ENCODE peak calls at places on chromosomes 4 and X, in nine cellular contexts. G is T-cell; K is hypothalamus; C is SK-MEL-5; T is keratinocyte; X is stimulated activated CD8-positive, alpha-beta memory T cell treated with anti-CD3 and anti-CD28 coated beads, Interleukin-2, amount 100 ng/mL, for 1 hour; H is GM23338; D is GM03348; S is iris pigment epithelial cell. O is an unnamed sample.

GRCh38 chrX:17496407-17496806 is 121.4 kb downstream of the NHS start:
- DNase-seq in T (no peak), K (no peak), S (no peak), X (no peak), H (no peak), G (no peak), D (no peak), C (no peak), O (no peak)

GRCh38 chrX:70322784-70323183 is 32.9 kb downstream of the KIF4A start:
- DNase-seq in C (peak; percentile 6), G (no peak), X (no peak), K (no peak), S (no peak), H (peak; percentile 4), T (no peak), D (no peak), O (no peak)

GRCh38 chr4:123235431-123235830 is 161.2 kb upstream of the SPRY1 start:
- DNase-seq in D (peak; percentile 28), T (no peak), H (no peak), S (peak; percentile 73), G (no peak), K (no peak), X (no peak), C (no peak), O (peak; percentile 40)

GRCh38 chr4:75512336-75513211 is 1.6 kb downstream of the RCHY1 start:
- DNase-seq in K (no peak), C (peak; percentile 81), H (no peak), G (no peak), S (peak; percentile 56), T (no peak), D (peak; percentile 5), X (no peak), O (peak; percentile 51)

GRCh38 chr4:138217567-138217966 is 24.6 kb downstream of the SLC7A11 start:
- DNase-seq in K (peak; percentile 61), D (no peak), T (no peak), C (peak; percentile 72), S (no peak), H (peak; percentile 49), X (no peak), G (no peak), O (no peak)

GRCh38 chrX:63330681-63331080 is 20.5 kb downstream of the SPIN4 start:
- DNase-seq in X (no peak), H (no peak), D (no peak), K (no peak), C (no peak), G (no peak), T (peak; percentile 23), S (peak; percentile 20), O (no peak)

GRCh38 chr4:154998284-154998683 is 210.2 kb upstream of the NPY2R start:
- DNase-seq in D (peak; percentile 37), T (no peak), H (no peak), X (no peak), K (no peak), S (peak; percentile 82), C (no peak), G (no peak), O (no peak)

GRCh38 chr4:139777757-139778156 is 112.1 kb downstream of the MGST2 start:
- DNase-seq in S (no peak), D (no peak), T (no peak), H (no peak), K (no peak), G (no peak), X (no peak), C (no peak), O (no peak)

O was measured in HS-27A.